ENCODE peak calls at places on chromosome 12, in five cellular contexts. P is progenitor cell of endocrine pancreas, C is RWPE1, B is lower leg skin, H is AG09309. Q is an unnamed sample.

GRCh38 chr12:55683676-55684075 is 24.0 kb downstream of the ITGA7 start:
- DNase-seq in P (no peak), C (no peak), H (no peak), B (no peak), Q (no peak)

GRCh38 chr12:65765436-65765813 is 58.9 kb upstream of the HMGA2 start:
- DNase-seq in B (no peak), C (peak), P (no peak), H (no peak), Q (no peak)

GRCh38 chr12:103833891-103834290 is 7.1 kb downstream of the NT5DC3 start:
- DNase-seq in C (no peak), P (no peak), B (no peak), H (no peak), Q (no peak)

GRCh38 chr12:42162198-42162597 is 17.5 kb upstream of the GXYLT1 start:
- DNase-seq in C (peak), B (no peak), H (no peak), P (no peak), Q (no peak)

GRCh38 chr12:14454098-14454907 is 88.8 kb downstream of the ATF7IP start:
- DNase-seq in B (no peak), P (peak), H (no peak), C (peak), Q (no peak)

GRCh38 chr12:9673404-9674225 is 4.1 kb downstream of the CLEC2D start:
- DNase-seq in B (no peak), H (peak), P (no peak), C (peak), Q (no peak)

GRCh38 chr12:20004951-20005350 is 363.4 kb upstream of the PDE3A start:
- DNase-seq in H (no peak), B (no peak), C (no peak), P (no peak), Q (no peak)

GRCh38 chr12:52191841-52192791 is at the start of gene KRT80:
- DNase-seq in P (no peak), C (peak), H (peak), B (peak), Q (no peak)

GRCh38 chr12:104166465-104166864 is 28.5 kb upstream of the NFYB start:
- DNase-seq in B (no peak), C (no peak), P (no peak), H (no peak), Q (no peak)

GRCh38 chr12:64392221-64392620 is 1.7 kb upstream of the C12orf56 start:
- DNase-seq in C (peak), H (peak), P (no peak), B (no peak), Q (no peak)

GRCh38 chr12:109625131-109625559 is 51.6 kb downstream of the MVK start:
- DNase-seq in C (peak), P (no peak), B (peak), H (peak), Q (no peak)

GRCh38 chr12:123767613-123768012 is 5.5 kb downstream of the DNAH10 start:
- DNase-seq in H (no peak), C (no peak), B (no peak), P (no peak), Q (no peak)

GRCh38 chr12:110782922-110783321 is 40.2 kb upstream of the PPP1CC start:
- DNase-seq in P (no peak), H (no peak), C (no peak), B (no peak), Q (no peak)

GRCh38 chr12:117100851-117101673 is 1.8 kb upstream of the TESC start:
- DNase-seq in H (no peak), P (no peak), B (no peak), C (no peak), Q (no peak)

GRCh38 chr12:75834591-75834990 is 197.0 kb downstream of the PHLDA1 start:
- DNase-seq in B (no peak), H (no peak), C (no peak), P (no peak), Q (no peak)

GRCh38 chr12:103677341-103677740 is 90.3 kb downstream of the STAB2 start:
- DNase-seq in P (no peak), B (no peak), H (no peak), C (no peak), Q (no peak)

GRCh38 chr12:106445981-106446380 is 88.4 kb downstream of the POLR3B start:
- DNase-seq in B (no peak), H (no peak), P (no peak), C (no peak), Q (no peak)

DNA sequence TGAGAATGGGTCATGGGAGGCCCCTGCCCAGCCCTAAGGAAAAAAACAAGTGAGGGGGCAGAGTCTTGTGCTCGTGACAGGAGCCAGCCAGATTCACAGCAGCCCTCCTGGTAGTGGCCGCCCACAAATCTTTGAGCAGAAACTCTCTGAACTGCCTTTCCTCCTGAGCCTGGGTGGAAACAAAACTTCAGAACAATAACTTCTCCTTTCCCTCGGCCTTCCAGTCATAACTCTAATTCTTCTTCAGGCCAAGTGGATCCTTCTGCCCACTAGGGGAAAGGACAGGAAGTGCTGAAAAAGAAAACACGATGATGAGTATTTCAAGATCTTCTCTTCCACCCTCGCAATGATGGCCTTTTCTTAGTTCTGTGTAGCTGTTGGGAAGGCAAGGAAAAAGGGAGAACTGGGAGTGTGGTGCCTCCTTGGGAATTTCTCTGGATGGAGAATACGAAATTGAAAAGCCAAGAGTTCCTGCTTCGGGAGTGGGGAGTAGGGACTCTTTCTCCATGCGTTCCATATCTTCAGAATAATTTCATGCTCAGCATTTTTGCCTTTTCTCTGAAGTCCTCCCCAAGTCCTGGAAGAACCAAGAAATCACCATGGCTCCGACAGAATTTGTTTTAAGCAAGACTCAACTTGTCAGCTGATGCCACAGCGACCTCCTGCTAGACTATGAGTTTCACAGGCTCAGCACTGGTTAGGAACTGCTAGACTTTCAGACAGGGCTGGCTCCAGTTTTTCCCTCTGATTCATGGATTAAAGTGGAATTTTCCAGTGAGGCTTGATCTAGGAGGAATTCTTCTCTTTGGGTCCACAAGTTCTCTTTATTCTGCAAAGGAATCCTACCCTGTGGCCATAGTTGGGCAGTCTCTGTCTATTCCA is 188.9 kb downstream of the CAND1 start:
- DNase-seq in H (no peak), B (peak), P (no peak), C (no peak), Q (no peak)
- TF ChIP-seq CTCF in H (peak), B (no peak), P (peak), C (no peak), Q (peak)

GRCh38 chr12:131312793-131313545 is 359.3 kb downstream of the ADGRD1 start:
- DNase-seq in C (no peak), B (no peak), H (no peak), P (no peak), Q (no peak)
- TF ChIP-seq CTCF in C (no peak), B (no peak), H (no peak), P (no peak), Q (no peak)

GRCh38 chr12:31246470-31246850 is 79.5 kb downstream of the SINHCAF start:
- DNase-seq in B (no peak), H (no peak), P (no peak), C (peak), Q (no peak)

GRCh38 chr12:31250179-31250578 is 75.8 kb downstream of the SINHCAF start:
- DNase-seq in P (no peak), H (no peak), B (no peak), C (no peak), Q (no peak)

GRCh38 chr12:31248815-31249214 is 77.1 kb downstream of the SINHCAF start:
- DNase-seq in P (no peak), B (no peak), H (no peak), C (no peak), Q (no peak)

DNA sequence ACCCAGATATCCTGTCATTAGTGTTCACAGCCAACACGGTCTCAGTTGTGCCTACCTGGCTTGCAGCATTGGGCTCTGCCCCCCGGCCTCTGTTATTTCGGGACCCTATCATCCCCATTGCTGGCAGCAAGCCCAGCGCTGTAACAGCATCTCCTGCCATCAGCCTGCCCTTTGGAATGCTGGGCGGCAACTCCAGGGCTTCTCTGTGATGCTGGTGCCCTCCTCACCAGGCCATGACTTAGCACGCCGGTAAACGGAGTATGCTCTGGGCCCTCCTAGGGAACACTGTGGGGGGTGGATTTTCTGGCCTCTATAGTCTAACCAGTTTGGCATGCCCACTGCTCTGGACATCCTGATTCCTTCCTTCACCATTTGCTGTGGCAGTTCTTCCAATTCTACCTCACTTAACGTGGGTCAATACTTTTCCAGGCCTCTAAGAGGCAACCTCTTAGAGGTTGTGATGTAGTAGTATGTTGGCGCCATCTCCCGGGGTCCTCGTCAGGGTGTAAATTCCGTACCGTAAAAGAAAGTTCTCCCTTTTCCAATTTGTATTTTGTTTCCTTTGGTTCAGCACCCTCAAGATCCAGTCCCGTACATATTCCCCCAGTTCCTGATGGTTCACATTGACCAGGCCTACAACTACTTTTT is 80.0 kb downstream of the SINHCAF start:
- DNase-seq in B (no peak), H (no peak), C (peak), P (no peak), Q (no peak)
- TF ChIP-seq CTCF in B (no peak), H (no peak), C (peak), P (peak), Q (peak)

GRCh38 chr12:68405292-68405900 is 73.2 kb upstream of the MDM1 start:
- DNase-seq in H (no peak), B (no peak), P (no peak), C (no peak), Q (no peak)
- TF ChIP-seq CTCF in H (no peak), B (no peak), P (no peak), C (no peak), Q (no peak)

Q was measured in neural crest cell.